ENCODE peak calls at places on chromosome X, in six cellular contexts. P is aorta; R is GM23248; Z is CD8-positive, alpha-beta T cell; L is neuronal stem cell; U is fibroblast of lung. V is an unnamed sample. For H3K9me3, the result is how much of the 10 kb centered on the place peaks cover.

GRCh38 chrX:103453655-103454054 is 65.6 kb downstream of the RAB40A start:
- DNase-seq in L (no peak), P (no peak), U (peak), Z (no peak), R (peak), V (no peak)

GRCh38 chrX:10175317-10175871 is 18.6 kb downstream of the CLCN4 start:
- DNase-seq in R (peak), Z (no peak), L (no peak), P (no peak), U (peak), V (no peak)

GRCh38 chrX:137031517-137032377 is 2.0 kb downstream of the GPR101 start:
- DNase-seq in P (no peak), L (no peak), R (peak), Z (no peak), U (peak), V (peak)

GRCh38 chrX:1533083-1533482 is 3.9 kb downstream of the P2RY8 start:
- DNase-seq in U (no peak), L (no peak), P (no peak), Z (no peak), R (no peak), V (no peak)

GRCh38 chrX:17567173-17567572 is 170.1 kb upstream of the SCML1 start:
- DNase-seq in L (no peak), R (peak), U (peak), Z (no peak), P (no peak), V (no peak)

GRCh38 chrX:104254442-104255115 is at the start of gene ESX1:
- DNase-seq in L (no peak), Z (no peak), R (peak), P (no peak), U (no peak), V (no peak)

GRCh38 chrX:22674947-22675346 is 324.8 kb upstream of the DDX53 start:
- DNase-seq in L (no peak), U (no peak), R (no peak), P (no peak), Z (no peak), V (no peak)

GRCh38 chrX:50211510-50211909 is 6.9 kb downstream of the CCNB3 start:
- DNase-seq in U (no peak), L (no peak), R (peak), Z (no peak), P (no peak), V (no peak)

GRCh38 chrX:130401415-130402210 is at the start of gene RBMX2:
- DNase-seq in L (peak), R (peak), P (peak), Z (peak), U (peak), V (peak)

GRCh38 chrX:153669174-153669890 is 4.3 kb downstream of the PNCK start:
- DNase-seq in R (peak), L (no peak), P (no peak), Z (peak), U (no peak), V (peak)

GRCh38 chrX:55867254-55867653 is 149.7 kb downstream of the RRAGB start:
- DNase-seq in P (no peak), R (peak), U (peak), Z (no peak), L (no peak), V (no peak)

GRCh38 chrX:5674036-5674435 is 554.6 kb downstream of the NLGN4X start:
- DNase-seq in R (no peak), U (no peak), L (no peak), P (no peak), Z (no peak), V (no peak)

GRCh38 chrX:154332561-154332960 is 37.0 kb downstream of the TKTL1 start:
- DNase-seq in U (no peak), R (no peak), P (no peak), L (no peak), Z (no peak), V (no peak)

GRCh38 chrX:113548308-113549015 is 707.8 kb upstream of the AMOT start:
- DNase-seq in R (no peak), L (peak), U (no peak), P (no peak), Z (no peak), V (no peak)

GRCh38 chrX:93538575-93538974 is 134.8 kb downstream of the NAP1L3 start:
- DNase-seq in R (peak), L (no peak), U (no peak), Z (no peak), P (no peak), V (no peak)

GRCh38 chrX:11381464-11381863 is 88.3 kb downstream of the AMELX start:
- DNase-seq in L (peak), Z (no peak), P (peak), R (peak), U (peak), V (no peak)

GRCh38 chrX:11215191-11215921 is 77.9 kb upstream of the AMELX start:
- DNase-seq in U (no peak), R (no peak), P (no peak), Z (no peak), L (no peak), V (no peak)

GRCh38 chrX:91434351-91435168 is at the start of gene PABPC5:
- DNase-seq in L (peak), U (peak), Z (no peak), R (peak), P (peak), V (no peak)

GRCh38 chrX:107747596-107748161 is 27.9 kb downstream of the TSC22D3 start:
- DNase-seq in R (peak), U (peak), P (no peak), L (no peak), Z (no peak), V (no peak)

GRCh38 chrX:19040373-19040772 is 56.5 kb upstream of the PHKA2 start:
- DNase-seq in L (no peak), R (no peak), P (no peak), Z (no peak), U (no peak), V (no peak)

GRCh38 chrX:88853925-88854324 is 106.9 kb downstream of the CPXCR1 start:
- DNase-seq in U (no peak), L (no peak), Z (no peak), P (no peak), R (no peak), V (no peak)

GRCh38 chrX:26160301-26160700 is at the start of gene MAGEB6B:
- DNase-seq in L (no peak), R (no peak), P (no peak), Z (no peak), U (no peak), V (no peak)
- H3K9me3 ChIP-seq in L (under half), R (under half), P (under half), Z (under half), U (under half), V (under half)

GRCh38 chrX:51860679-51861078 is 32.7 kb upstream of the MAGED1 start:
- DNase-seq in P (no peak), R (peak), Z (no peak), L (peak), U (peak), V (no peak)
- H3K9me3 ChIP-seq in P (under half), R (under half), Z (under half), L (under half), U (under half), V (under half)

GRCh38 chrX:42803320-42803719 is 25.4 kb upstream of the PPP1R2C start:
- DNase-seq in Z (no peak), P (no peak), U (peak), R (peak), L (no peak), V (no peak)

GRCh38 chrX:42807393-42807792 is 29.4 kb upstream of the PPP1R2C start:
- DNase-seq in L (no peak), Z (no peak), R (no peak), P (no peak), U (no peak), V (no peak)

GRCh38 chrX:42809569-42809968 is 31.6 kb upstream of the PPP1R2C start:
- DNase-seq in Z (no peak), R (no peak), P (no peak), L (no peak), U (no peak), V (no peak)

GRCh38 chrX:42804524-42804923 is 26.6 kb upstream of the PPP1R2C start:
- DNase-seq in Z (no peak), L (no peak), P (no peak), U (no peak), R (no peak), V (no peak)
- H3K9me3 ChIP-seq in Z (under half), L (under half), P (under half), U (under half), R (under half), V (under half)

GRCh38 chrX:76555816-76556215 is 128.3 kb downstream of the MAGEE1 start:
- DNase-seq in Z (no peak), P (no peak), R (peak), L (peak), U (peak), V (no peak)
- H3K9me3 ChIP-seq in Z (under half), P (under half), R (under half), L (under half), U (under half), V (under half)

DNA sequence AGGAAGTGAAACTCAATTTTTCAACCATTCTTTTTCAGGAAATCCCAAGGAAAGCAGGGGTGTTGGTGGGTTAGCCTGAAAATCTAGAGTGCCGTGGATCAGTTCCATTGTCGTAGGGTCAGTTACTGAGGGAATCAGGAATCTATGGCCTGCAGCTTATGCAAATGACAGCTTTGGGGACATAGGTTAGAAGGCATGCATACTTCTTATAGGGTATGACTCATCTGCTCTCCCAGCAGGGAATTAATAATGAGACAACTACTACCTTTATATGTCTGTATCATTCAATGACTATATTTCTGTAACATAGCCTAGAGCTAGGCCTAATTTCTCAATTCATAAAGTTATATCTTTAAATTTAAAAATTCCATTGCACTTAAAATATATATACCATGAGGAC is 36.6 kb downstream of the ZNF41 start:
- DNase-seq in U (no peak), Z (no peak), R (no peak), P (no peak), L (no peak), V (no peak)
- H3K9me3 ChIP-seq in U (under half), Z (under half), R (under half), P (under half), L (half or more), V (under half)

GRCh38 chrX:100819837-100820666 is at the start of gene CSTF2:
- DNase-seq in R (peak), Z (peak), U (peak), L (peak), P (peak), V (peak)

GRCh38 chrX:100819534-100819836 is 706 bp upstream of the CSTF2 start:
- DNase-seq in L (no peak), R (no peak), Z (no peak), P (no peak), U (no peak), V (no peak)

GRCh38 chrX:100812216-100813158 is 7.7 kb upstream of the CSTF2 start:
- DNase-seq in P (no peak), U (no peak), R (no peak), Z (no peak), L (no peak), V (no peak)

DNA sequence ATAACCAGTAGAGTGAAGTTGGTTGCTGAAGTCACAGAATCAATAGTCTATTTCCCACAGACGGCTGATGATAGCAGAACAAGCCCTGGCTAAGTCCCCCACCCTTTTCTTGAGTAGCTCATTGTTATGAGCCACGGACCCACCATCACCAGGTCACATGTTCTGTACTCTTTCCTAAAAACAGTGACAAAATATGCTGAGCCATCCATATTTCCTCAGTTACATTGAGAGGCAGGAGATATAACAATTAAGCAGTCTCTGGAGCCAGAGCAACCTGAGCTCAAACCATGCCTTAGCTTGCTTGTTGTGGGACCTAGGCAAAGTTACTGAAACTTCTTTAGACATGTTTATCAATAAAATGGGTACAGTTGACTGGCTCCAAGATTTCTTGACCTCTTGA is 2.9 kb upstream of the CSTF2 start:
- DNase-seq in U (no peak), P (no peak), L (no peak), R (no peak), Z (no peak), V (no peak)
- H3K9me3 ChIP-seq in U (under half), P (under half), L (under half), R (under half), Z (under half), V (under half)

GRCh38 chrX:117093319-117093718 is 630.5 kb upstream of the CT83 start:
- DNase-seq in R (no peak), L (no peak), Z (no peak), U (no peak), P (no peak), V (no peak)
- H3K9me3 ChIP-seq in R (under half), L (under half), Z (under half), U (under half), P (under half), V (under half)